ENCODE peak calls at places on chromosomes 1 and 21, in six cellular contexts. One of them, this sample, is unnamed.

GRCh38 chr1:39081266-39082139 is 55.4 kb downstream of the NDUFS5 start:
- DNase-seq in CD8-positive, alpha-beta memory T cell: peak
- DNase-seq in GM23248: peak
- DNase-seq in AG04450: no peak
- DNase-seq in A549: no peak
- DNase-seq in cardiac fibroblast: no peak
- DNase-seq in this sample: no peak

GRCh38 chr21:45991606-45992301 is 10.2 kb downstream of the COL6A1 start:
- DNase-seq in CD8-positive, alpha-beta memory T cell: no peak
- DNase-seq in GM23248: peak
- DNase-seq in AG04450: no peak
- DNase-seq in A549: no peak
- DNase-seq in cardiac fibroblast: no peak
- DNase-seq in this sample: no peak

GRCh38 chr1:173356211-173356762 is 120.8 kb upstream of the PRDX6 start:
- DNase-seq in CD8-positive, alpha-beta memory T cell: no peak
- DNase-seq in GM23248: peak
- DNase-seq in AG04450: no peak
- DNase-seq in A549: no peak
- DNase-seq in cardiac fibroblast: no peak
- DNase-seq in this sample: no peak

GRCh38 chr1:89844236-89844807 is 23.5 kb downstream of the LRRC8D start:
- DNase-seq in CD8-positive, alpha-beta memory T cell: peak
- DNase-seq in GM23248: peak
- DNase-seq in AG04450: no peak
- DNase-seq in A549: no peak
- DNase-seq in cardiac fibroblast: no peak
- DNase-seq in this sample: no peak

GRCh38 chr1:53087332-53088285 is 25.6 kb downstream of the PODN start:
- DNase-seq in CD8-positive, alpha-beta memory T cell: no peak
- DNase-seq in GM23248: no peak
- DNase-seq in AG04450: no peak
- DNase-seq in A549: no peak
- DNase-seq in cardiac fibroblast: no peak
- DNase-seq in this sample: no peak

GRCh38 chr1:67626495-67627235 is 58.3 kb upstream of the GADD45A start:
- DNase-seq in CD8-positive, alpha-beta memory T cell: no peak
- DNase-seq in GM23248: peak
- DNase-seq in AG04450: no peak
- DNase-seq in A549: no peak
- DNase-seq in cardiac fibroblast: peak
- DNase-seq in this sample: no peak

GRCh38 chr1:116968724-116969123 is 32.8 kb upstream of the CD101 start:
- DNase-seq in CD8-positive, alpha-beta memory T cell: no peak
- DNase-seq in GM23248: no peak
- DNase-seq in AG04450: no peak
- DNase-seq in A549: no peak
- DNase-seq in cardiac fibroblast: no peak
- DNase-seq in this sample: no peak

GRCh38 chr1:109396971-109397370 is 747 bp downstream of the SORT1 start:
- DNase-seq in CD8-positive, alpha-beta memory T cell: no peak
- DNase-seq in GM23248: no peak
- DNase-seq in AG04450: no peak
- DNase-seq in A549: no peak
- DNase-seq in cardiac fibroblast: no peak
- DNase-seq in this sample: no peak

GRCh38 chr1:58583496-58583895 is 6.4 kb upstream of the TACSTD2 start:
- DNase-seq in CD8-positive, alpha-beta memory T cell: no peak
- DNase-seq in GM23248: no peak
- DNase-seq in AG04450: no peak
- DNase-seq in A549: no peak
- DNase-seq in cardiac fibroblast: peak
- DNase-seq in this sample: no peak

GRCh38 chr1:165844933-165845332 is 17.5 kb downstream of the UCK2 start:
- DNase-seq in CD8-positive, alpha-beta memory T cell: no peak
- DNase-seq in GM23248: no peak
- DNase-seq in AG04450: no peak
- DNase-seq in A549: no peak
- DNase-seq in cardiac fibroblast: no peak
- DNase-seq in this sample: no peak

GRCh38 chr1:226816585-226816984 is 53.8 kb upstream of the PSEN2 start:
- DNase-seq in CD8-positive, alpha-beta memory T cell: no peak
- DNase-seq in GM23248: peak
- DNase-seq in AG04450: peak
- DNase-seq in A549: no peak
- DNase-seq in cardiac fibroblast: no peak
- DNase-seq in this sample: peak

GRCh38 chr1:27602510-27603319 is 1.2 kb downstream of the AHDC1 start:
- DNase-seq in CD8-positive, alpha-beta memory T cell: peak
- DNase-seq in GM23248: peak
- DNase-seq in AG04450: no peak
- DNase-seq in A549: peak
- DNase-seq in cardiac fibroblast: peak
- DNase-seq in this sample: no peak

GRCh38 chr1:237664327-237664726 is 226.4 kb downstream of the ZP4 start:
- DNase-seq in CD8-positive, alpha-beta memory T cell: no peak
- DNase-seq in GM23248: no peak
- DNase-seq in AG04450: no peak
- DNase-seq in A549: no peak
- DNase-seq in cardiac fibroblast: no peak
- DNase-seq in this sample: no peak

GRCh38 chr1:20696397-20697333 is 21.1 kb downstream of the KIF17 start:
- DNase-seq in CD8-positive, alpha-beta memory T cell: peak
- DNase-seq in GM23248: peak
- DNase-seq in AG04450: peak
- DNase-seq in A549: peak
- DNase-seq in cardiac fibroblast: peak
- DNase-seq in this sample: peak

GRCh38 chr1:31781138-31782065 is 17.3 kb upstream of the ADGRB2 start:
- DNase-seq in CD8-positive, alpha-beta memory T cell: no peak
- DNase-seq in GM23248: no peak
- DNase-seq in AG04450: no peak
- DNase-seq in A549: no peak
- DNase-seq in cardiac fibroblast: peak
- DNase-seq in this sample: no peak

GRCh38 chr1:247118946-247119446 is 14.8 kb upstream of the ZNF669 start:
- DNase-seq in CD8-positive, alpha-beta memory T cell: no peak
- DNase-seq in GM23248: peak
- DNase-seq in AG04450: no peak
- DNase-seq in A549: peak
- DNase-seq in cardiac fibroblast: peak
- DNase-seq in this sample: no peak

GRCh38 chr1:32273389-32274208 is 18.3 kb upstream of the HDAC1 start:
- DNase-seq in CD8-positive, alpha-beta memory T cell: peak
- DNase-seq in GM23248: peak
- DNase-seq in AG04450: no peak
- DNase-seq in A549: no peak
- DNase-seq in cardiac fibroblast: no peak
- DNase-seq in this sample: no peak

GRCh38 chr1:9843576-9843945 is 19.8 kb upstream of the CLSTN1 start:
- DNase-seq in CD8-positive, alpha-beta memory T cell: no peak
- DNase-seq in GM23248: no peak
- DNase-seq in AG04450: no peak
- DNase-seq in A549: no peak
- DNase-seq in cardiac fibroblast: no peak
- DNase-seq in this sample: no peak

GRCh38 chr1:203028784-203029553 is 2.7 kb downstream of the PPFIA4 start:
- DNase-seq in CD8-positive, alpha-beta memory T cell: no peak
- DNase-seq in GM23248: no peak
- DNase-seq in AG04450: no peak
- DNase-seq in A549: no peak
- DNase-seq in cardiac fibroblast: peak
- DNase-seq in this sample: no peak

GRCh38 chr1:31579374-31579773 is 3.1 kb downstream of the TINAGL1 start:
- DNase-seq in CD8-positive, alpha-beta memory T cell: no peak
- DNase-seq in GM23248: no peak
- DNase-seq in AG04450: no peak
- DNase-seq in A549: no peak
- DNase-seq in cardiac fibroblast: peak
- DNase-seq in this sample: no peak

GRCh38 chr1:56452027-56453011 is 127.0 kb downstream of the PLPP3 start:
- DNase-seq in CD8-positive, alpha-beta memory T cell: no peak
- DNase-seq in GM23248: no peak
- DNase-seq in AG04450: no peak
- DNase-seq in A549: no peak
- DNase-seq in cardiac fibroblast: peak
- DNase-seq in this sample: no peak

GRCh38 chr1:5748286-5749225 is 243.7 kb downstream of the NPHP4 start:
- DNase-seq in CD8-positive, alpha-beta memory T cell: no peak
- DNase-seq in GM23248: no peak
- DNase-seq in AG04450: no peak
- DNase-seq in A549: no peak
- DNase-seq in cardiac fibroblast: no peak
- DNase-seq in this sample: no peak

GRCh38 chr1:212512731-212513559 is 80.2 kb downstream of the NENF start:
- DNase-seq in CD8-positive, alpha-beta memory T cell: no peak
- DNase-seq in GM23248: peak
- DNase-seq in AG04450: no peak
- DNase-seq in A549: peak
- DNase-seq in cardiac fibroblast: no peak
- DNase-seq in this sample: no peak

GRCh38 chr1:113669988-113670387 is 89.3 kb downstream of the PHTF1 start:
- DNase-seq in CD8-positive, alpha-beta memory T cell: no peak
- DNase-seq in GM23248: no peak
- DNase-seq in AG04450: no peak
- DNase-seq in A549: no peak
- DNase-seq in cardiac fibroblast: no peak
- DNase-seq in this sample: no peak

GRCh38 chr1:8374812-8375211 is 56.9 kb downstream of the SLC45A1 start:
- DNase-seq in CD8-positive, alpha-beta memory T cell: no peak
- DNase-seq in GM23248: peak
- DNase-seq in AG04450: no peak
- DNase-seq in A549: peak
- DNase-seq in cardiac fibroblast: peak
- DNase-seq in this sample: no peak

GRCh38 chr21:32566990-32567389 is 18.3 kb downstream of the TCP10L start:
- DNase-seq in CD8-positive, alpha-beta memory T cell: no peak
- DNase-seq in GM23248: no peak
- DNase-seq in AG04450: no peak
- DNase-seq in A549: no peak
- DNase-seq in cardiac fibroblast: no peak
- DNase-seq in this sample: no peak

GRCh38 chr1:57623039-57623790 is 199.4 kb upstream of the DAB1 start:
- DNase-seq in CD8-positive, alpha-beta memory T cell: no peak
- DNase-seq in GM23248: peak
- DNase-seq in AG04450: no peak
- DNase-seq in A549: no peak
- DNase-seq in cardiac fibroblast: peak
- DNase-seq in this sample: no peak

GRCh38 chr1:12294076-12294475 is 64.2 kb downstream of the VPS13D start:
- DNase-seq in CD8-positive, alpha-beta memory T cell: no peak
- DNase-seq in GM23248: peak
- DNase-seq in AG04450: no peak
- DNase-seq in A549: no peak
- DNase-seq in cardiac fibroblast: peak
- DNase-seq in this sample: no peak

GRCh38 chr21:37503848-37504467 is 137.4 kb downstream of the DYRK1A start:
- DNase-seq in CD8-positive, alpha-beta memory T cell: no peak
- DNase-seq in GM23248: peak
- DNase-seq in AG04450: peak
- DNase-seq in A549: no peak
- DNase-seq in cardiac fibroblast: peak
- DNase-seq in this sample: peak

GRCh38 chr1:18646091-18646775 is 15.6 kb downstream of the PAX7 start:
- DNase-seq in CD8-positive, alpha-beta memory T cell: no peak
- DNase-seq in GM23248: no peak
- DNase-seq in AG04450: no peak
- DNase-seq in A549: no peak
- DNase-seq in cardiac fibroblast: no peak
- DNase-seq in this sample: no peak

GRCh38 chr1:18645172-18646090 is 14.8 kb downstream of the PAX7 start:
- DNase-seq in CD8-positive, alpha-beta memory T cell: peak
- DNase-seq in GM23248: no peak
- DNase-seq in AG04450: no peak
- DNase-seq in A549: no peak
- DNase-seq in cardiac fibroblast: no peak
- DNase-seq in this sample: no peak

GRCh38 chr1:18647681-18648214 is 17.1 kb downstream of the PAX7 start:
- DNase-seq in CD8-positive, alpha-beta memory T cell: no peak
- DNase-seq in GM23248: no peak
- DNase-seq in AG04450: no peak
- DNase-seq in A549: no peak
- DNase-seq in cardiac fibroblast: no peak
- DNase-seq in this sample: no peak

GRCh38 chr1:18644469-18645171 is 14.0 kb downstream of the PAX7 start:
- DNase-seq in CD8-positive, alpha-beta memory T cell: no peak
- DNase-seq in GM23248: no peak
- DNase-seq in AG04450: no peak
- DNase-seq in A549: no peak
- DNase-seq in cardiac fibroblast: no peak
- DNase-seq in this sample: no peak

GRCh38 chr1:18646776-18647410 is 16.2 kb downstream of the PAX7 start:
- DNase-seq in CD8-positive, alpha-beta memory T cell: no peak
- DNase-seq in GM23248: no peak
- DNase-seq in AG04450: no peak
- DNase-seq in A549: no peak
- DNase-seq in cardiac fibroblast: no peak
- DNase-seq in this sample: no peak
- H3K4me3 ChIP-seq in CD8-positive, alpha-beta memory T cell: no peak
- H3K4me3 ChIP-seq in GM23248: no peak
- H3K4me3 ChIP-seq in AG04450: no peak
- H3K4me3 ChIP-seq in A549: no peak
- H3K4me3 ChIP-seq in cardiac fibroblast: no peak
- H3K4me3 ChIP-seq in this sample: no peak

GRCh38 chr1:151024540-151025146 is 11.7 kb upstream of the BNIPL start:
- DNase-seq in CD8-positive, alpha-beta memory T cell: peak
- DNase-seq in GM23248: peak
- DNase-seq in AG04450: no peak
- DNase-seq in A549: peak
- DNase-seq in cardiac fibroblast: peak
- DNase-seq in this sample: no peak
- H3K4me3 ChIP-seq in CD8-positive, alpha-beta memory T cell: no peak
- H3K4me3 ChIP-seq in GM23248: no peak
- H3K4me3 ChIP-seq in AG04450: no peak
- H3K4me3 ChIP-seq in A549: no peak
- H3K4me3 ChIP-seq in cardiac fibroblast: no peak
- H3K4me3 ChIP-seq in this sample: no peak

GRCh38 chr1:44676484-44677200 is 2.1 kb downstream of the ARMH1 start:
- DNase-seq in CD8-positive, alpha-beta memory T cell: no peak
- DNase-seq in GM23248: peak
- DNase-seq in AG04450: peak
- DNase-seq in A549: no peak
- DNase-seq in cardiac fibroblast: peak
- DNase-seq in this sample: peak
- H3K4me3 ChIP-seq in CD8-positive, alpha-beta memory T cell: no peak
- H3K4me3 ChIP-seq in GM23248: no peak
- H3K4me3 ChIP-seq in AG04450: no peak
- H3K4me3 ChIP-seq in A549: no peak
- H3K4me3 ChIP-seq in cardiac fibroblast: no peak
- H3K4me3 ChIP-seq in this sample: no peak

DNA sequence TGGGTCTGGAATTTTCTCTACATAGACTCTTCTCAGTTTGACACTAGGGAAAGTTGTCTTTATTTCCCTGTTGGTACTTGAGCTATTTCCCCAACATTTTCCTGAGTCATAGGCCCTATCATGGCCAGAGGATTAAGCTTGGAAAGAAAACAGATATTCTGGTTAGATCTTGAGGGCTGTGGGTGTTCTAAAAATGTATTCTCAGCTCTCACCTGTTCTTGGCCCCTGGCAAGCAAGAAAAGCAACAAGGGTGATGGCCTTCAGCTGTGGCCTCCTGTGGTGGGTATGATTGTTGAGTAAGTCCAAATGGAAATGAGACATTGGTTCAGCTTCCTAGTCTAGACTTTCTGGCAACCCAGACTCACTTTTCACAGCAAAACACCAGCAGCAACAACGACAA is 17.4 kb upstream of the LCE3A start:
- DNase-seq in CD8-positive, alpha-beta memory T cell: no peak
- DNase-seq in GM23248: no peak
- DNase-seq in AG04450: no peak
- DNase-seq in A549: no peak
- DNase-seq in cardiac fibroblast: no peak
- DNase-seq in this sample: no peak
- H3K4me3 ChIP-seq in CD8-positive, alpha-beta memory T cell: no peak
- H3K4me3 ChIP-seq in GM23248: no peak
- H3K4me3 ChIP-seq in AG04450: no peak
- H3K4me3 ChIP-seq in A549: no peak
- H3K4me3 ChIP-seq in cardiac fibroblast: no peak
- H3K4me3 ChIP-seq in this sample: no peak